ENCODE peak calls at places on chromosomes 7 and 10, in five cellular contexts. P is NAMALWA; K is stimulated activated naive B cell treated with anti-CD40 and anti-IgM and Interleukin-4, amounts not matched to agents 10 μg/mL and 1 μg/mL and 100 μg/mL, for 72 hours; F is GM03348; R is Kasumi-1. H is an unnamed sample.

GRCh38 chr10:86265236-86265876 is 101.2 kb downstream of the GRID1 start:
- DNase-seq in P (no peak), K (no peak), F (no peak), R (no peak), H (no peak)

GRCh38 chr10:125840955-125841354 is 17.6 kb downstream of the BCCIP start:
- DNase-seq in P (no peak), K (no peak), F (no peak), R (no peak), H (no peak)

GRCh38 chr7:100158229-100159098 is at the start of gene TRAPPC14:
- DNase-seq in P (peak; percentile 92), K (peak; percentile 82), F (peak; percentile 98), R (peak; percentile 81), H (peak; percentile 84)

GRCh38 chr10:128067691-128068397 is 58.4 kb downstream of the MKI67 start:
- DNase-seq in P (no peak), K (no peak), F (no peak), R (no peak), H (no peak)

GRCh38 chr10:125411724-125412123 is 251.4 kb upstream of the CTBP2 start:
- DNase-seq in P (no peak), K (no peak), F (peak; percentile 19), R (no peak), H (no peak)

GRCh38 chr10:23096814-23097549 is 1.6 kb downstream of the MSRB2 start:
- DNase-seq in P (no peak), K (no peak), F (peak; percentile 63), R (no peak), H (no peak)

GRCh38 chr7:73880755-73881328 is 19.9 kb downstream of the TMEM270 start:
- DNase-seq in P (no peak), K (no peak), F (no peak), R (no peak), H (no peak)

GRCh38 chr7:77532247-77532646 is 4.8 kb upstream of the PTPN12 start:
- DNase-seq in P (no peak), K (no peak), F (no peak), R (no peak), H (no peak)

GRCh38 chr10:5449227-5449626 is 36.9 kb downstream of the NET1 start:
- DNase-seq in P (no peak), K (no peak), F (no peak), R (peak; percentile 64), H (no peak)

GRCh38 chr10:15585303-15585715 is 134.4 kb downstream of the ITGA8 start:
- DNase-seq in P (peak; percentile 76), K (peak; percentile 1), F (peak; percentile 82), R (peak; percentile 87), H (peak; percentile 52)

GRCh38 chr7:116786791-116787443 is 75.5 kb upstream of the CAPZA2 start:
- DNase-seq in P (peak; percentile 77), K (peak; percentile 60), F (no peak), R (peak; percentile 31), H (no peak)

GRCh38 chr7:45451636-45452035 is 122.5 kb upstream of the ADCY1 start:
- DNase-seq in P (no peak), K (no peak), F (no peak), R (no peak), H (no peak)

H was measured in cerebellar cortex.